ENCODE peak calls at places on chromosomes 12 and 14, in four cellular contexts. D is H1, G is IMR-90, A is mesendoderm. B is an unnamed sample.

GRCh38 chr12:99966429-99966828 is 18.3 kb downstream of the ANKS1B start:
- DNase-seq in D (no peak), G (no peak), A (no peak), B (no peak)

GRCh38 chr14:50044040-50044651 is 72.2 kb downstream of the VCPKMT start:
- DNase-seq in D (no peak), G (no peak), A (no peak), B (no peak)

GRCh38 chr14:54462048-54462447 is 20.9 kb upstream of the CNIH1 start:
- DNase-seq in D (no peak), G (no peak), A (no peak), B (no peak)

GRCh38 chr14:52790011-52790755 is 1.2 kb downstream of the GNPNAT1 start:
- DNase-seq in D (no peak), G (no peak), A (peak; percentile 58), B (no peak)

GRCh38 chr14:100106260-100106659 is 41.0 kb downstream of the EVL start:
- DNase-seq in D (no peak), G (no peak), A (no peak), B (no peak)

GRCh38 chr12:55720894-55721444 is 776 bp downstream of the RDH5 start:
- DNase-seq in D (no peak), G (peak; percentile 91), A (no peak), B (peak; percentile 84)

GRCh38 chr12:2051700-2052625 is 824 bp upstream of the CACNA1C start:
- DNase-seq in D (no peak), G (no peak), A (no peak), B (no peak)

GRCh38 chr14:96584199-96584906 is 82.2 kb downstream of the PAPOLA start:
- DNase-seq in D (peak; percentile 43), G (no peak), A (peak; percentile 83), B (peak; percentile 88)

GRCh38 chr12:53484686-53485567 is 14.3 kb downstream of the MAP3K12 start:
- DNase-seq in D (no peak), G (no peak), A (no peak), B (no peak)

GRCh38 chr12:53485955-53486729 is 13.1 kb downstream of the MAP3K12 start:
- DNase-seq in D (no peak), G (no peak), A (no peak), B (no peak)

GRCh38 chr12:53489242-53489915 is 9.9 kb downstream of the MAP3K12 start:
- DNase-seq in D (no peak), G (no peak), A (no peak), B (no peak)

GRCh38 chr12:53483979-53484377 is 15.3 kb downstream of the MAP3K12 start:
- DNase-seq in D (no peak), G (no peak), A (no peak), B (no peak)

DNA sequence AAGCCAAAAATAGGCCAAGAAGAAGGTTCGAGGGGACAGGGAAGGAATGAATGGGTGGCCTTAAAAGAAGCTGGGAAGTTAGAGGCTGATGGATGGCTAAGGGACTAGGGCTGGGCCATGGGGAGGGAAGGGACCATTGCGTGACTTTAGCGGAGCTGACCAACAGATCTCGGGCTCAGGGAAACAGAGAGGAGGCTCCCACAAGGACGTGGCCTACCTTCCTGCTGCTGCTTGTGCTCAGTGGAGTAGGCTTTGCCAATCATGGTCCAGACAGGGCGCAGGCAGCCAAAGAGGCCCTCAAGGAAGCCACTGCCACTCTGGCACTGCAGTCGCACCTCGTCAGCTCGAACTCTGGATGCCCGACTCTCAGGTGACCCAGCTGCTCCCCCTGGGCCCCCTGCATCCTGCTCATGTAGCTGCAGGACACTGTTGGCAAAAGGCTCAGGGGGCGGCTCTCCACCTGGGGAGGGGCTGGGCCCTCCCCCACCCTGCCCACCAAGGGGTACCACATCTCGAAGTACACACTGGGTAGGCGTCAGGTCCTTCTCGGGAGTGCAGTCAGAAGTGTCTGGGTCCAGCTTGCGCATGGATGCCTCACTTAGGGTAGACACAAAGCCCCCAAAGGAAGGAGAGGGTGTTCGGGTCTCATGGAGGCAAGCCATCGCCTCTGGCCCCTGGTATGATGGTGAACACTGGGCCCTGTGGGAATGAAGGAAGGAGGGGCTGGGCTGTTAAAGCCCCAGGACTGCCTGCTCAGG is 12.3 kb downstream of the MAP3K12 start:
- DNase-seq in D (no peak), G (no peak), A (no peak), B (no peak)
- H4K5ac ChIP-seq in D (no peak overlapping the region), G (no peak overlapping the region), A (no peak overlapping the region), B (no peak overlapping the region)

DNA sequence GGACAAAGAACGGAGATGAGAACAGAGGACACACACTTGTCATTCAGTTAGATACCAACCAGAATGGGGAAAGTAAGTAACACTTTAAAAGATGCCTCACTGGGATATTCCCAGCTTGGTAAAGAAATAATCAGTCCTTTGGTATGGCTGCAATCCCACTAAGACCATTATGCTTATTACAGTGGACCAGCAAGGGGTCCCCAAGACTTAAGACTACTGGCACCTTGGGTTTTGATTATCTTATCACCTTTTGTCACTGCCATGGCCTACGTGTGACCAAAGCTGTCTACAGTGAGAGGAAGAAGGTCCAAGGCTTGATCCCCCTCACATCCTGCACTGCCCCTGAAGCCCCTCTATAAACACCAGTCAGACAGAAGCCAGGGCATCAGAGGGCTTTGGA is 65.8 kb downstream of the TRAFD1 start:
- DNase-seq in D (no peak), G (no peak), A (peak; percentile 91), B (no peak)
- H4K5ac ChIP-seq in D (no peak overlapping the region), G (no peak overlapping the region), A (no peak overlapping the region), B (no peak overlapping the region)

GRCh38 chr14:63362305-63362914 is 43.7 kb upstream of the GPHB5 start:
- DNase-seq in D (no peak), G (no peak), A (peak; percentile 26), B (no peak)

GRCh38 chr14:63357841-63358240 is 39.1 kb upstream of the GPHB5 start:
- DNase-seq in D (no peak), G (no peak), A (no peak), B (no peak)

GRCh38 chr14:63361790-63362189 is 43.1 kb upstream of the GPHB5 start:
- DNase-seq in D (no peak), G (no peak), A (peak; percentile 13), B (no peak)
- H4K5ac ChIP-seq in D (no peak overlapping the region), G (no peak overlapping the region), A (no peak overlapping the region), B (no peak overlapping the region)

GRCh38 chr14:69042309-69043006 is 63.4 kb upstream of the ACTN1 start:
- DNase-seq in D (no peak), G (no peak), A (no peak), B (no peak)
- H4K5ac ChIP-seq in D (no peak overlapping the region), G (no peak overlapping the region), A (no peak overlapping the region), B (no peak overlapping the region)

DNA sequence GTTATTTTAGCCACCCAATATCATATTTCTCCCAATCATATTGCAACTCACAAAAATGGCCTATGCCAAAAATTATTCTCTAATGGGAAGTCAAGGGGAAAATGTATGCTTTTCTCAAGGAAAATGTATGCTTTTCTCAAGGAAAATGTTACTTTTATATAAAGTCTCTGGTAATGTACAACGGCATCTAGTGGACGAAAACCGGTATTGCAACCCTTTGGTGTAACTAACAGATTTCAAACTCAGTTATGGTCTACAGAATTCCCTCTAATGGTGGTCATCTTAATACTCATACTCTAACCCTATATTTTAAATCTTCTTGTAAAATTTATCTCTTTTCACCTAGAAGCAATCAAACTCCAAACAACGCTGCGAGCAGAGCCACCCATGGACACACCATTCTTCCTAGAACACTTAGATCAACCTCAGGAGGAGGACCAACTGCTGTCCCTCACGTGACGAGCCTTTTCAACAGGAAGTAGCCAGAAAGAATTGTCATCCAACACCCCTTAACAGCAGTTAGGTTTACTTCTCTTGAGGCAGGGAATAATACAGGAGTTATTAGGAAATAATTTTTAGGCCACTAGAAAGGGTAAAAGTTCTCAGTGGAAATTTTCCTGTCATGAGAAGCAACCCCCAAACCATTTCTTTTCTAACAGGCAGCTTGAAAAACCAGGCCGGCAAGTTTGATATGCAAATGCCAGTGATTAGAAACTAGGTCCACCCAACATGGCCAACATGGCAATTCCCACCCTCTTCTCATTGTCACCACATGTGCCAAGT is 20.1 kb downstream of the APOBEC1 start:
- DNase-seq in D (no peak), G (peak; percentile 31), A (peak; percentile 65), B (peak; percentile 47)
- H4K5ac ChIP-seq in D (no peak overlapping the region), G (no peak overlapping the region), A (no peak overlapping the region), B (no peak overlapping the region)

GRCh38 chr12:622420-622819 is 40.8 kb downstream of the NINJ2 start:
- DNase-seq in D (no peak), G (no peak), A (no peak), B (no peak)
- H4K5ac ChIP-seq in D (no peak overlapping the region), G (no peak overlapping the region), A (no peak overlapping the region), B (no peak overlapping the region)

GRCh38 chr12:14903386-14904098 is 17.9 kb upstream of the MGP start:
- DNase-seq in D (no peak), G (no peak), A (no peak), B (no peak)
- H4K5ac ChIP-seq in D (no peak overlapping the region), G (no peak overlapping the region), A (no peak overlapping the region), B (no peak overlapping the region)

GRCh38 chr14:69237584-69237983 is 22.4 kb upstream of the GALNT16 start:
- DNase-seq in D (no peak), G (no peak), A (no peak), B (no peak)

GRCh38 chr14:69241577-69241976 is 18.4 kb upstream of the GALNT16 start:
- DNase-seq in D (no peak), G (no peak), A (no peak), B (no peak)

GRCh38 chr14:69240527-69241173 is 19.3 kb upstream of the GALNT16 start:
- DNase-seq in D (no peak), G (no peak), A (no peak), B (no peak)

GRCh38 chr14:69237142-69237541 is 22.8 kb upstream of the GALNT16 start:
- DNase-seq in D (no peak), G (no peak), A (no peak), B (no peak)

GRCh38 chr14:69238883-69239282 is 21.1 kb upstream of the GALNT16 start:
- DNase-seq in D (no peak), G (no peak), A (peak; percentile 41), B (no peak)
- H4K5ac ChIP-seq in D (no peak overlapping the region), G (no peak overlapping the region), A (no peak overlapping the region), B (no peak overlapping the region)

B was measured in H9.